ENCODE peak calls at places on chromosomes 3 and 15, in eight cellular contexts. Z is NCI-H1105 treated with DMSO at 0.1 percent for 48 hours, T is adipocyte, W is MV-4-11, L is nephron progenitor cell, H is T-helper 1 cell, O is head of caudate nucleus, N is SJSA1. R is an unnamed sample.

GRCh38 chr3:129593595-129594339 is 12.7 kb downstream of the PLXND1 start:
- DNase-seq in W (peak), L (peak), T (no peak), O (no peak), N (no peak), Z (peak), H (no peak), R (peak)

GRCh38 chr3:149472393-149472792 is 2.1 kb upstream of the TM4SF4 start:
- DNase-seq in W (no peak), O (no peak), N (no peak), H (no peak), L (no peak), T (peak), Z (no peak), R (no peak)

GRCh38 chr15:45393851-45394250 is 15.5 kb upstream of the GATM start:
- DNase-seq in H (no peak), N (no peak), T (no peak), O (no peak), Z (no peak), W (peak), L (no peak), R (no peak)

GRCh38 chr3:173889522-173890055 is 492.0 kb downstream of the NLGN1 start:
- DNase-seq in N (no peak), H (no peak), T (peak), W (no peak), Z (no peak), L (no peak), O (no peak), R (no peak)

GRCh38 chr15:68586274-68586961 is 7.6 kb downstream of the CORO2B start:
- DNase-seq in N (no peak), O (no peak), L (no peak), T (no peak), W (no peak), Z (no peak), H (no peak), R (no peak)

GRCh38 chr15:98714906-98715305 is 66.6 kb downstream of the IGF1R start:
- DNase-seq in T (no peak), O (no peak), L (no peak), Z (no peak), W (no peak), H (no peak), N (no peak), R (no peak)

GRCh38 chr3:102259636-102260035 is 175.2 kb upstream of the ZPLD1 start:
- DNase-seq in O (no peak), W (no peak), T (no peak), L (no peak), N (no peak), Z (no peak), H (no peak), R (no peak)

GRCh38 chr3:157501863-157502262 is 1.4 kb downstream of the VEPH1 start:
- DNase-seq in H (no peak), N (no peak), O (no peak), Z (no peak), T (no peak), L (peak), W (no peak), R (no peak)

GRCh38 chr15:57555270-57555669 is 36.4 kb upstream of the MYZAP start:
- DNase-seq in O (no peak), W (no peak), H (no peak), Z (no peak), T (peak), N (no peak), L (no peak), R (no peak)

GRCh38 chr3:51712511-51712931 is 5.7 kb downstream of the GRM2 start:
- DNase-seq in Z (no peak), T (no peak), O (no peak), W (no peak), N (no peak), L (no peak), H (no peak), R (no peak)

GRCh38 chr15:100383302-100384107 is 41.7 kb upstream of the ADAMTS17 start:
- DNase-seq in H (no peak), L (no peak), W (peak), O (no peak), T (peak), Z (peak), N (no peak), R (peak)